ENCODE peak calls at places on chromosomes 11 and 22, in six cellular contexts. X is K562, E is A549, V is GM12878, A is HepG2, Q is endothelial cell of umbilical vein. B is an unnamed sample.

GRCh38 chr22:17749605-17750395 is 24.5 kb downstream of the BID start:
- DNase-seq in V (no peak), Q (no peak), X (no peak), A (no peak), E (no peak), B (no peak)

GRCh38 chr11:21169639-21170038 is 500.3 kb downstream of the NELL1 start:
- DNase-seq in A (no peak), E (no peak), Q (no peak), V (no peak), X (no peak), B (no peak)

GRCh38 chr11:61803889-61804647 is 11.4 kb downstream of the FEN1 start:
- DNase-seq in V (no peak), Q (no peak), A (no peak), E (no peak), X (no peak), B (no peak)

GRCh38 chr11:74929431-74930363 is 19.2 kb downstream of the XRRA1 start:
- DNase-seq in E (peak), V (peak), X (peak), A (peak), Q (peak), B (peak)

GRCh38 chr11:117239295-117239694 is 6.8 kb downstream of the RNF214 start:
- DNase-seq in Q (peak), X (no peak), A (no peak), E (peak), V (no peak), B (peak)

GRCh38 chr11:27697679-27698275 is 2.5 kb downstream of the BDNF start:
- DNase-seq in E (no peak), Q (peak), V (no peak), A (no peak), X (no peak), B (no peak)

GRCh38 chr11:69301491-69302401 is 7.8 kb downstream of the MYEOV start:
- DNase-seq in E (peak), V (no peak), Q (peak), X (peak), A (peak), B (peak)

GRCh38 chr11:32198053-32198452 is 107.2 kb downstream of the RCN1 start:
- DNase-seq in A (no peak), Q (no peak), X (no peak), V (no peak), E (no peak), B (no peak)

GRCh38 chr11:61860054-61860903 is 31.1 kb downstream of the FADS3 start:
- DNase-seq in X (peak), Q (no peak), A (no peak), E (no peak), V (no peak), B (no peak)

GRCh38 chr11:30853470-30853869 is 267.3 kb upstream of the MPPED2 start:
- DNase-seq in A (no peak), E (no peak), V (no peak), Q (no peak), X (no peak), B (no peak)

DNA sequence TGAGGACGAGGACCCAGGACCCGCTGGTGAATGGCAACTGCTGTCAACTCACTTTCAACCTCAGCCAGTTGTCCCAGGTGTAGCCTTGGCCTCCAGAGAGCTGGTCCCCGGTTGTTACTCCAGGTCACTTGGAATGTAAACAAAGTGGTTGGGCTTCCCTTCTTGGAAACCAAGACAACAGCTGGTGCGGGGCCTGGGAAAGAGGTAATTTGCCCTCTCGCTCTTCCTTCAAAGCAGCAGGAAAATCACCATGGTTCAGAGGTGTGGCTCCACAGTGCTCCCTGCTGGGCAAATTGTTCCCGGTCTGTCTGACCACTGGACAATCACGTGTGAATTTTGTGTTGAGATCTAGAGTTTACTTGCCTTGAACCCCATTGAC is 15.0 kb downstream of the SLC1A2 start:
- DNase-seq in E (peak), A (peak), Q (peak), V (no peak), X (peak), B (peak)
- TF ChIP-seq POLR2A in E (no peak), A (no peak), Q (no peak), V (no peak), X (no peak), B (no peak)

DNA sequence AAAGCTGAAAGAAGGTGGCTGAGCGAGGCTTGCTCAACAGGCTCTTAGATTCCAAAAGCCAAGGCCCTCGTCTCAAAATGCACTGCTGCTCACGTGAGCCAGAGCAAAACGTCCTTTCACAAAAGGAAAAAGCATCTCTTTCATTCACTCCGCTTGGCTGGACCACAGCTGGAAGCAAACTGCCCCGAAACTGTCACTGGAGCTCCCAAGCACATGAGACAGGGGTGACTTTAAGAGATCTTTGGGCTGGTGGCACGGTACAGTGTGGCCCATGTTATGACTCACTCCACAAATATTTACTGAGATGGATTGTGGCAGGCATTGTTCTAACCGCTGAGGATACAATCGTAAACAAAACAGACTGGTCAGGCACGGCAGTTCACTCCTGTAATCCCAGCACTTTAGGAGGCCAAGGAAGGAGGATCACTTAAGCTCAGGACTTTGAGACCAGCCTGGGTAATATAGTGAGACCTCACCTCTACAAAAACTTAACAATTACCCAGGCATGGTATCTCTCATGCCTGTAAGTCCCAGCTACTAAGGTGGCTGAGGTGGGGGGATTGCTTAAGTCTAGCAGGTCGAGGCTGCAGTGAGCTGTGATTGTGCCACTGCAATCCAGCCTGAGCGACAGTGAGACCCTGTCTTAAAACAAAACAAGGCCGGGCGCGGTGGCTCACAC is 3.6 kb downstream of the PLA2G6 start:
- DNase-seq in A (peak), E (peak), X (peak), V (no peak), Q (peak), B (peak)
- TF ChIP-seq MYC in A (peak), E (no peak), X (no peak), V (no peak), Q (peak), B (no peak)

GRCh38 chr11:15163136-15163535 is 48.4 kb downstream of the INSC start:
- DNase-seq in E (no peak), A (no peak), V (no peak), Q (no peak), X (no peak), B (no peak)
- TF ChIP-seq CTCF in E (no peak), A (no peak), V (no peak), Q (no peak), X (no peak), B (no peak)

GRCh38 chr11:66744485-66745355 is 15.7 kb upstream of the SPTBN2 start:
- DNase-seq in A (peak), X (peak), Q (peak), E (peak), V (peak), B (peak)
- TF ChIP-seq POLR2A in A (no peak), X (peak), Q (peak), E (peak), V (peak), B (peak)

GRCh38 chr11:66006134-66006890 is 4.0 kb downstream of the BANF1 start:
- DNase-seq in X (no peak), E (no peak), A (no peak), V (no peak), Q (no peak), B (no peak)

GRCh38 chr11:66001941-66002647 is at the start of the genes BANF1 and EIF1AD:
- DNase-seq in E (peak), X (peak), Q (peak), A (peak), V (peak), B (peak)

GRCh38 chr11:66003291-66003690 is 988 bp downstream of the BANF1 start:
- DNase-seq in V (no peak), A (no peak), E (no peak), Q (no peak), X (no peak), B (no peak)

GRCh38 chr11:66004186-66004585 is 1.9 kb downstream of the BANF1 start:
- DNase-seq in V (no peak), A (no peak), Q (no peak), X (no peak), E (no peak), B (no peak)

GRCh38 chr11:66002648-66003225 is 434 bp downstream of the BANF1 start:
- DNase-seq in A (peak), X (peak), V (no peak), Q (no peak), E (peak), B (no peak)
- TF ChIP-seq MYC in A (no peak), X (no peak), V (peak), Q (no peak), E (no peak), B (no peak)

DNA sequence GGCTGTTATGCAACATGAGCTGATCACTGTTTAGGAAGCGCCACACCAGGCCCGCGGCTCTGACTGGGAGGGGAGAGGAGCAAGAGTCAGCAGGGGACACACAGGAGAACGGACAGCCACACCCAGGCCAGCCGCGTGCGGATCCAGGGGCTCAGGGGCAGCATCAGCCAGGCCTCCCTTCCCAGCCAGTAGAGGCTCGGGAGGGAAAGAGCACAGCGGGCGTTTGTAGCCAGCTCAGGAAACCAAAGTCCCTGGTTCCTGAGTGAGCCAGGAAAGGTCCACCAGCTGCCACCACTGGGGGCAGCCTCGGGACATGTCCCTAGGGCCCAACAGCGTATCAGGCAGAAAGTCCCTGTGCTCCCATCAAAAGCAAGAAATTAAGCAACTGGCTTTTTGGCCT is 71.8 kb upstream of the PITPNB start:
- DNase-seq in V (no peak), A (peak), Q (peak), X (peak), E (peak), B (peak)
- TF ChIP-seq CTCF in V (peak), A (peak), Q (peak), X (peak), E (no peak), B (peak)

DNA sequence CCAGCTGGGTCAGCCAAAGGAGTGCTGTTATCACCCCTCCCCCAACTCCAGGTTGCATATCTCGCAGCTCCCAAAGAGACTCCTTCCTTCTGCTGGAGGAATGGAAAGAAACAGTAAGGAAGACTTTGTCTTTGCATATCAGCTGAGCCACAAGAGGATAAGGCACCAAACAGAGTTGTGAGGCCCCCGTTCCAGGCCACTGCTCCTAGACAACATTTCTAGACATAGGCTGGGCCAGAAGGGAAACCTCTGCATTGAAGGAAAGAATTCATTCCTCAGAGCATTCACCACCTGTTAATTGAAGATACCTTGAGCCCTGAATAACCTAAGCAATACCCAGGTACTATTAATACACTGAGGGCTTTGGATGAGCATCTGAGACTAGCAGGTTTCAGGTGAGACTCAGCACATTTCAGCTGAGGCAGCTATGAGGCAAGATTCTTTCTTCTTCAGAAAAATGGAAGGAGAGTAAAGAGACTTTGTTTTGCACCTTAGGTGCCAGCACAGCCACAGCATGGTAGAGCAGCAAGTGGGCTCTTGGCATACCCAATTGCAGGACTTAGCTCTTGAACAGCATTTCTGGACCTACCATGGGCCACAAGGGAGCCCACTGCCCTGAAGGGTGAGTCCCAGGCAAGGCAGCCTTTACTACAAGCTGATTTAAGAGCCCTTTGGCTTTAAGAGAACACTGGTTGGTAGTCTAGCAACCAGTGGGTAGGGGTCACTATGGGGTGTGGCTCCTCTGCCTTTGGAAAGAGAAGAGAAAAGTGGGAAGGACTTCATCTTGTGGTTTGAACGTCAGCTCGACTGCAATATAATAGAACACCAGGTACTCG is 73.0 kb downstream of the GLYATL1 start:
- DNase-seq in A (no peak), E (no peak), X (no peak), Q (no peak), V (no peak), B (no peak)
- TF ChIP-seq POLR2A in A (no peak), E (no peak), X (no peak), Q (no peak), V (no peak), B (no peak)

DNA sequence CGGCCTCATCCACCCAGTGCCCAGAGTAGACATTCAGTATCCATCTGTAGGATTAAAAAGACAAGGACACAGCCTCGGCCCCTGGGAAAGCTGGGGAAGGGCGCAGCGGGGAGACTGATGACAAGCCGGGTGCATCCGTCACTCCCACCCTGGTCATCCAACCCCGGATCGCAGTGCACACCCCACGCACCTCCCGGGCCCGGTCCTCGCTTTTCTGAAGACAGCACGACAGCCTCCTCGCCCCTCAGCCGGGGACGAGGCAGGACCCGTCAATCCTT is 1.1 kb downstream of the FCHSD2 start:
- DNase-seq in E (peak), X (peak), Q (no peak), V (no peak), A (no peak), B (no peak)
- TF ChIP-seq MYC in E (no peak), X (no peak), Q (no peak), V (no peak), A (no peak), B (no peak)

GRCh38 chr11:134607963-134608750 is 196.1 kb upstream of the B3GAT1 start:
- DNase-seq in E (no peak), V (no peak), X (no peak), A (no peak), Q (no peak), B (no peak)

GRCh38 chr11:134609361-134610115 is 197.5 kb upstream of the B3GAT1 start:
- DNase-seq in A (no peak), Q (no peak), V (no peak), X (no peak), E (no peak), B (no peak)

GRCh38 chr11:134610116-134610910 is 198.3 kb upstream of the B3GAT1 start:
- DNase-seq in X (no peak), Q (no peak), A (no peak), V (no peak), E (no peak), B (no peak)

GRCh38 chr11:134606251-134606650 is 194.2 kb upstream of the B3GAT1 start:
- DNase-seq in V (no peak), A (no peak), E (no peak), X (no peak), Q (no peak), B (no peak)

DNA sequence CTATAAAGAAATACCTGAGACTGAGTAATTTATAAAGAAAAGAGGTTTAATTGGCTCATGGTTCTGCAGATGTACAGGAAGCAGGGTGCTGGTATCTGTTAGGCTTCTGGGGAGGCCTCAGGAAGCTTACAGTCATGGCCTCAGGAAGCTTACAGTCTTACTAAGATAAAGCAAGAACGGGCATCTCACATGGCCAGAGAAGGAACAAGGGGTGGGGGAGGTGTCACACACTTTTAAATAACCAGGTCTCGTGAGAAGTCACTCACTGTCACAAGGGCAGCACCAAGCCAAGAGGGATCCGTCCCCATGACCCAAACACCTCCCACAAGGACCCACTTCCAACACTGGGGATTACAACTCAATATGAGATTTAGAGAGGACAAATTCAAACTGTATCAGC is 192.8 kb upstream of the B3GAT1 start:
- DNase-seq in A (no peak), X (no peak), V (no peak), E (no peak), Q (no peak), B (no peak)
- TF ChIP-seq CTCF in A (no peak), X (no peak), V (no peak), E (no peak), Q (no peak), B (no peak)

GRCh38 chr22:38289583-38290082 is 16.8 kb upstream of the TMEM184B start:
- DNase-seq in X (no peak), Q (no peak), A (no peak), V (no peak), E (no peak), B (no peak)
- TF ChIP-seq POLR2A in X (no peak), Q (peak), A (no peak), V (peak), E (no peak), B (no peak)